ENCODE peak calls at places on chromosomes 11 and 22, in ten cellular contexts. Y is IMR-90; X is NCI-H1092; K is activated T-cell treated with anti-CD3 and anti-CD28 coated beads for 1 hour; A is fibroblast of the aortic adventitia; T is cardiac septum; U is T-helper 1 cell; B is left colon; F is stimulated activated CD8-positive, alpha-beta memory T cell treated with anti-CD3 and anti-CD28 coated beads, Interleukin-4, amount 100 ng/mL, for 1 hour; J is brain microvascular endothelial cell. M is an unnamed sample.
A peak's percentile ranks its signal among the peaks of the same experiment; 100 is the strongest.

GRCh38 chr11:64906314-64906635 is 10.7 kb downstream of the ATG2A start:
- DNase-seq in X (no peak), K (no peak), A (no peak), Y (no peak), T (no peak), U (no peak), B (no peak), F (no peak), J (no peak), M (no peak)

GRCh38 chr22:20517422-20517821 is 10.0 kb downstream of the MED15 start:
- DNase-seq in T (no peak), U (no peak), X (no peak), A (no peak), Y (no peak), K (no peak), F (no peak), B (no peak), J (peak; percentile 18), M (no peak)

GRCh38 chr22:43887391-43887790 is 4.4 kb downstream of the PNPLA5 start:
- DNase-seq in Y (no peak), A (no peak), F (no peak), K (no peak), J (no peak), T (peak; percentile 63), X (no peak), B (no peak), U (no peak), M (no peak)

GRCh38 chr11:120811731-120812130 is 212.2 kb upstream of the TBCEL start:
- DNase-seq in K (no peak), F (no peak), T (no peak), Y (no peak), A (no peak), U (no peak), X (no peak), B (no peak), J (no peak), M (no peak)

GRCh38 chr11:47241740-47242400 is 6.7 kb downstream of the ACP2 start:
- DNase-seq in Y (peak; percentile 23), T (no peak), B (no peak), U (no peak), K (no peak), F (no peak), X (no peak), A (no peak), J (no peak), M (no peak)

GRCh38 chr11:18371279-18371678 is 23.1 kb upstream of the LDHA start:
- DNase-seq in J (peak; percentile 54), B (no peak), Y (no peak), T (no peak), F (no peak), U (no peak), K (no peak), A (no peak), X (no peak), M (no peak)

GRCh38 chr11:45142241-45142885 is 4.1 kb upstream of the PRDM11 start:
- DNase-seq in X (no peak), B (no peak), A (peak; percentile 17), U (no peak), T (no peak), Y (peak; percentile 28), F (no peak), J (no peak), K (no peak), M (no peak)

GRCh38 chr22:46929046-46929688 is 166.7 kb downstream of the TBC1D22A start:
- DNase-seq in Y (peak; percentile 27), X (no peak), A (no peak), K (no peak), F (no peak), B (no peak), T (no peak), U (no peak), J (no peak), M (no peak)

GRCh38 chr11:102708654-102709053 is 3.1 kb upstream of the MMP27 start:
- DNase-seq in K (no peak), F (no peak), J (no peak), U (no peak), T (no peak), A (no peak), B (no peak), X (no peak), Y (no peak), M (no peak)

GRCh38 chr11:96567193-96567592 is 177.4 kb downstream of the JRKL start:
- DNase-seq in A (peak; percentile 10), U (no peak), F (no peak), X (no peak), K (no peak), T (no peak), J (no peak), B (no peak), Y (no peak), M (no peak)

GRCh38 chr11:118790357-118791014 is 478 bp downstream of the DDX6 start:
- DNase-seq in K (peak; percentile 48), U (peak; percentile 50), X (peak; percentile 56), F (peak; percentile 26), T (peak; percentile 76), J (peak; percentile 38), A (peak; percentile 63), B (peak; percentile 68), Y (peak; percentile 56), M (peak; percentile 50)

GRCh38 chr22:32564170-32565001 is 89.8 kb downstream of the FBXO7 start:
- DNase-seq in F (no peak), K (no peak), A (peak; percentile 61), X (no peak), U (no peak), B (no peak), T (no peak), J (peak; percentile 61), Y (peak; percentile 58), M (no peak)

GRCh38 chr22:50620861-50621490 is 7.0 kb downstream of the ARSA start:
- DNase-seq in T (peak; percentile 71), K (peak; percentile 31), Y (no peak), J (no peak), U (peak; percentile 64), B (peak; percentile 48), A (no peak), F (peak; percentile 19), X (no peak), M (no peak)

GRCh38 chr11:96207459-96208449 is 135.2 kb downstream of the MAML2 start:
- DNase-seq in K (no peak), B (peak; percentile 66), T (no peak), X (no peak), A (no peak), F (no peak), Y (peak; percentile 41), U (no peak), J (no peak), M (no peak)

GRCh38 chr11:65132988-65133700 is 1.2 kb downstream of the SYVN1 start:
- DNase-seq in A (no peak), K (no peak), X (no peak), J (no peak), F (no peak), Y (no peak), T (peak; percentile 87), U (peak; percentile 41), B (peak; percentile 93), M (no peak)

GRCh38 chr11:120195601-120196289 is 15.1 kb upstream of the OAF start:
- DNase-seq in A (no peak), X (no peak), J (no peak), Y (no peak), K (no peak), T (no peak), U (no peak), B (peak; percentile 26), F (no peak), M (peak; percentile 15)

GRCh38 chr22:40189979-40190378 is 12.3 kb downstream of the TNRC6B start:
- DNase-seq in J (no peak), T (no peak), U (no peak), K (no peak), F (no peak), X (no peak), A (no peak), B (no peak), Y (peak; percentile 26), M (no peak)

GRCh38 chr11:74839971-74840370 is 91.3 kb downstream of the RNF169 start:
- DNase-seq in J (no peak), X (no peak), K (no peak), T (no peak), B (no peak), F (no peak), U (no peak), Y (no peak), A (no peak), M (no peak)

GRCh38 chr11:40219401-40219800 is 1240.1 kb downstream of the LRRC4C start:
- DNase-seq in Y (no peak), K (no peak), U (no peak), J (no peak), F (no peak), A (no peak), T (no peak), X (no peak), B (no peak), M (peak; percentile 20)

GRCh38 chr11:17479284-17480214 is 2.9 kb upstream of the ABCC8 start:
- DNase-seq in U (no peak), J (no peak), X (peak; percentile 30), F (no peak), K (no peak), B (peak; percentile 33), A (peak; percentile 17), Y (no peak), T (no peak), M (peak; percentile 88)

GRCh38 chr22:32333769-32334639 is 23.7 kb upstream of the RFPL3 start:
- DNase-seq in A (no peak), U (no peak), F (no peak), Y (no peak), X (no peak), K (no peak), J (no peak), T (no peak), B (no peak), M (no peak)

GRCh38 chr11:112797072-112797471 is 164.1 kb upstream of the NCAM1 start:
- DNase-seq in T (no peak), B (no peak), U (no peak), F (no peak), X (no peak), Y (no peak), K (no peak), J (no peak), A (no peak), M (peak; percentile 70)

GRCh38 chr11:108063410-108063809 is 54.7 kb downstream of the CUL5 start:
- DNase-seq in Y (no peak), J (no peak), B (no peak), U (no peak), A (no peak), K (no peak), F (no peak), T (no peak), X (no peak), M (no peak)

GRCh38 chr11:105466582-105467228 is 143.2 kb upstream of the GRIA4 start:
- DNase-seq in K (no peak), J (peak; percentile 89), T (no peak), B (no peak), Y (peak; percentile 85), F (no peak), A (peak; percentile 14), X (no peak), U (no peak), M (no peak)

GRCh38 chr11:91100432-91100831 is 877.6 kb upstream of the CHORDC1 start:
- DNase-seq in K (no peak), T (no peak), B (no peak), X (no peak), J (no peak), A (no peak), F (no peak), Y (peak; percentile 55), U (no peak), M (no peak)

M was measured in SK-N-DZ.